ENCODE peak calls at places on chromosomes 6 and 20, in five cellular contexts. M, S, N, E and T are unnamed samples.

GRCh38 chr6:34638834-34639736 is 57.5 kb downstream of the ILRUN start:
- DNase-seq in E (no peak), M (no peak), S (no peak), N (peak; percentile 35), T (no peak)

GRCh38 chr6:101397199-101397598 is 3.7 kb downstream of the GRIK2 start:
- DNase-seq in S (no peak), E (no peak), N (peak; percentile 5), M (no peak), T (no peak)

GRCh38 chr20:41638459-41638858 is 20.3 kb upstream of the CHD6 start:
- DNase-seq in S (no peak), M (no peak), N (no peak), E (no peak), T (no peak)

GRCh38 chr6:81834141-81834621 is 81.7 kb upstream of the TENT5A start:
- DNase-seq in E (no peak), N (no peak), S (no peak), M (peak; percentile 41), T (no peak)

GRCh38 chr20:46056027-46056833 is 27.2 kb downstream of the SLC12A5 start:
- DNase-seq in S (no peak), E (no peak), M (no peak), N (no peak), T (no peak)

GRCh38 chr20:64222273-64222672 is 33.3 kb upstream of the PCMTD2 start:
- DNase-seq in N (no peak), S (no peak), E (no peak), M (peak; percentile 26), T (no peak)

GRCh38 chr20:15482525-15482924 is 1090.7 kb downstream of the KIF16B start:
- DNase-seq in M (no peak), N (no peak), S (no peak), E (no peak), T (no peak)

GRCh38 chr6:125377621-125378020 is 75.9 kb upstream of the HDDC2 start:
- DNase-seq in N (no peak), E (no peak), S (no peak), M (no peak), T (no peak)

GRCh38 chr20:64203037-64203777 is 39.0 kb downstream of the MYT1 start:
- DNase-seq in E (no peak), S (no peak), N (no peak), M (no peak), T (no peak)

GRCh38 chr6:17297261-17298080 is 16.3 kb downstream of the RBM24 start:
- DNase-seq in S (no peak), M (no peak), N (no peak), E (no peak), T (no peak)

GRCh38 chr20:35698298-35699126 is 640 bp downstream of the NFS1 start:
- DNase-seq in N (no peak), E (no peak), S (peak; percentile 53), M (peak; percentile 17), T (no peak)

GRCh38 chr20:47343007-47343472 is 13.5 kb downstream of the ZMYND8 start:
- DNase-seq in E (no peak), S (no peak), N (no peak), M (no peak), T (no peak)

GRCh38 chr20:1326031-1326930 is 2.7 kb downstream of the SDCBP2 start:
- DNase-seq in E (peak; percentile 74), N (no peak), M (no peak), S (no peak), T (no peak)

GRCh38 chr20:51972031-51972430 is 169.7 kb upstream of the SALL4 start:
- DNase-seq in N (no peak), E (no peak), S (no peak), M (no peak), T (no peak)

GRCh38 chr6:12844284-12845223 is 128.0 kb downstream of the PHACTR1 start:
- DNase-seq in N (peak; percentile 20), S (peak; percentile 34), M (no peak), E (no peak), T (no peak)

GRCh38 chr6:136927313-136927712 is 5.2 kb downstream of the SLC35D3 start:
- DNase-seq in N (peak; percentile 10), M (no peak), S (peak; percentile 65), E (no peak), T (no peak)

GRCh38 chr20:22801528-22801927 is 217.2 kb upstream of the FOXA2 start:
- DNase-seq in M (no peak), E (no peak), S (no peak), N (no peak), T (no peak)

DNA sequence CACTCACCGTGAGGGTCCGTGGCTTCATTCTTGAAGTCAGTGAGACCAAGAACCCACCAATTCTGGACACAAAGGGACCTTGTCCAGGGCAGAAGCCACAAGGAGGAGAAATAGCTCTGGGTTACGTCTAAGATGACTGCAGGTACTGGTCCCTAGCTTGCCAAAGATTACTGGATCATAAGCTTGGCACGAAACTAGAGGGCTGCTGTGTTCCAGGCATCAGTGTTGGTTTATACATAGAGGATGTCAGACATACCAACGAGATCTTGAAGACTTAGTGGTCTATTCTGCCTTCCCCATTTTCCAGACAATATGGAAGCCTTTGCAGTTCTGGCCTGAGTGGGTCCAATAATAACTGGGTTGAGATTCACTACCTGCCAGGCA is 175.7 kb downstream of the TBX18 start:
- DNase-seq in M (no peak), S (no peak), N (no peak), E (no peak), T (no peak)
- H3K27ac ChIP-seq in M (no peak overlapping the region), S (no peak overlapping the region), N (no peak overlapping the region), E (no peak overlapping the region), T (no peak overlapping the region)

DNA sequence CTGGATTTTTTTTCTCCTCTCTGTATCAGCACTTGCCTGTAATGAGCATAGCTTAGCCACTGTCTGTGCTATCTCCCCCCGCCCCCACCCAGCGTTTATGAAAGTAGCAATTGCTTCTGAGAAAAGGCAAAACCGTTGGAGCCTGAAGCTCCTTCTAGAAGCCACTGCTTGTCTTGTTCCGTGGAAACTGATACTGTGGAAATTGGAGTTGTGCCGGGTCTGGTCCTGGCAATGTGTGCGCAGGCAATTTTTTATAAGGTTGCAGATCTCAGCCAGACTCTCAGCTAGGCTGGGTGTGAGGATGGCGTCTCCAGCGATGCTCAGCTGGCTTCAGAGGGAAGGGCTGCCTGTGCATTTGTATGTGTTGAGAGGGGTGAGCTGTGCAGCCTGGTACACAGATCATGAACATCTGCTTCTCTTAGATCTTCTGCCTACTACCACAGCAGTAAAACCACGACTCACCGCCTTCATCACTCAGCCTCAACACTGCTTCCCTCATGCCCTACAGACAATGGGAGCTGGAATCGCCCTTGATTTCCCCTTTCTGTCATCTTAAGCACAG is 72.4 kb upstream of the GTSF1L start:
- DNase-seq in M (no peak), E (no peak), S (no peak), N (no peak), T (no peak)
- TF ChIP-seq EP300 in M (no peak), E (no peak), S (no peak), N (no peak), T (no peak)

GRCh38 chr20:21355981-21356380 is 41.3 kb downstream of the NKX2-4 start:
- DNase-seq in E (no peak), S (no peak), N (no peak), M (no peak), T (no peak)

GRCh38 chr20:21353236-21353635 is 44.1 kb downstream of the NKX2-4 start:
- DNase-seq in M (no peak), N (no peak), E (no peak), S (no peak), T (no peak)

GRCh38 chr20:21357851-21358250 is 39.5 kb downstream of the NKX2-4 start:
- DNase-seq in S (no peak), M (no peak), N (peak; percentile 93), E (no peak), T (no peak)

DNA sequence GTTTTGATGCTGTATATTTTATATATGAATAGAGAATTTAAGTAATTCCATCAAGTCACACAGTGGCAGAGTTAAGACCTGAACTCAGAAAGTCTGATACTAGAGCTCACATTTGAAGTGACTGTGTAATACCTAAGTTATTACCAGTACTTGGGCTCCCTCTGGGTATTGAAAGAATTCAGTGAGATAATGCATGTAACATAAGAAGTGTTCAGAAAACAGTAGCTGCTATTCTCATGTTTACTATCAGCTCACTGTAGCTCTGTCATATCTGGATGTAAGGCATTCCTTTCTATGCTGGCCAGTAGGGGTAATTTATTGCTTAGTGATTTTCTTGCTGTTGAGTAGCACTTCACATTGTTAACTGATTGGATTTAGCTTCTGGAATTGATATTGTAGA is 44.6 kb downstream of the NKX2-4 start:
- DNase-seq in S (no peak), E (no peak), M (no peak), N (peak; percentile 51), T (no peak)
- TF ChIP-seq CTCF in S (no peak), E (no peak), M (no peak), N (no peak), T (no peak)

DNA sequence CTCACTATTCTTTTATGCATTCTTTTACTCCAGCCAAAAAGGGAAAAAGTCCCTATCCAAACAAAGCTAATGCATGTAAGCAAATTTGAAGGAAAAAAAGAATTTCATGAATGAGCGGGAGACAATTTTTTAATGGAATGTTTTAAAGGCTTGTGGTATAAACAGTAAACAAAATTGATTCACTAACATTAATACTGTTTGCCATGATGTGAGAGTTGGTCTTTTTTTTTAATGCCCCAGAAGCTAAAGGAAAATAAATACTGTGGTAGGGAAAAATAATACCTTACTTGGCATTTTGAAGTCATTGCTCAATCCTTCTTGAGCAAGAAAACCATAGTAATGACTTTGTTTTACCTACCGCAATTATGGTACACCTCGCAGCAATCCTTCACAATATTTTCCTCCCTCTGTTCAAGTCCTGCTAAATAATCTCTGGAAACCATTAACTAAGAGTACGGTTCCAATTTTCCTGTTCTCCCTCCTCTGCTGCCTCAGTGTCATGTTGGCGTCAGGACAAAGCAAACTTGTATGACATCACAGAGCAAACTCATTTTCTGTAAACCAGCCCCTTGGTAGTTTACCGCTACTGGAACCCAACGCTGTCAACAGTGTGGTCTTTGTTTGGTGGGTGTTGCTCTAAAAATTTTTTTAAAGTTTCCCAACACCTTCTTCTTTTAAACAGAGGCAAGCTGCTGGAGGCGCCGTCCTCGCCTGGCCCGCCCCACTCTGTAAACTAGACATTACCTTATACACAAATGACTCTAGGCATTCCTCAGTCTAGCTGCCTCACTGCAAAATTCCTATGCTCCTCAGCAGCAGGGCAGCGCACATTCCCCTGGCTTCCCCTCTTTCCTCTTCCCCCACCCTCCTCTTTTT is 78.8 kb downstream of the BACH2 start:
- DNase-seq in M (peak; percentile 56), E (no peak), N (peak; percentile 62), S (no peak), T (no peak)
- H3K27ac ChIP-seq in M (peak overlapping the region; percentile 77), E (peak overlapping the region; percentile 89), N (no peak overlapping the region), S (peak overlapping the region; percentile 92), T (peak overlapping the region; percentile 95)

DNA sequence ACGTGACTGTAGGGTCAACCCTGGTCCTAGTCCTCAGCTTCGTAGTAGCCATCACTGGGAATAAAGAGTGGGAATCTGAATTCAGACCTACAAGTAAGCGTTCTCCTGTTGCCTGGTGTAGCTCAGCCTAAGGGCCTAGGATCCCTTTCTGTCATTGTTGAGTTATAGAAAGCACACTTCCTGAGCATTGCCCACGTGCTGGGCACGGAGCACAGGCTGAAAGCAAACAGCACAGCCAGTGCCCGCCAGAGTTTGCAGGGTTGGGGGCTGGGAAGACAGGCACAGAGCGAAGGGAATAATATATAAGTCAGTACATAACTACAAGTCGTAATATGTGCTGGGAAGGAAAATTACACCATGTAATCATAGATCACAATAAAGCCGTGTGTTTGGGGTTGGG is 166.3 kb downstream of the TBXT start:
- DNase-seq in M (no peak), E (no peak), S (no peak), N (no peak), T (no peak)
- TF ChIP-seq EP300 in M (no peak), E (no peak), S (no peak), N (no peak), T (no peak)